ENCODE peak calls at places on chromosomes 11 and 22, in seven cellular contexts. R is left lobe of liver; A is astrocyte of the cerebellum; D is stimulated activated naive CD4-positive, alpha-beta T cell; T is dorsolateral prefrontal cortex; Y is RPMI8226; B is GM03348. Z is an unnamed sample.

GRCh38 chr22:38153821-38154562 is 27.6 kb downstream of the PLA2G6 start:
- DNase-seq in R (peak; percentile 78), A (no peak), D (no peak), T (no peak), Y (no peak), B (no peak), Z (no peak)

GRCh38 chr11:44030276-44030932 is 17.4 kb upstream of the ACCSL start:
- DNase-seq in R (no peak), A (no peak), D (no peak), T (no peak), Y (no peak), B (peak; percentile 72), Z (no peak)

GRCh38 chr22:42758929-42759629 is 38.4 kb upstream of the A4GALT start:
- DNase-seq in R (no peak), A (peak; percentile 42), D (no peak), T (no peak), Y (no peak), B (no peak), Z (no peak)

GRCh38 chr22:46360891-46361290 is 25.4 kb downstream of the TRMU start:
- DNase-seq in R (no peak), A (no peak), D (no peak), T (no peak), Y (no peak), B (no peak), Z (no peak)

GRCh38 chr11:133928628-133929059 is 28.1 kb downstream of the IGSF9B start:
- DNase-seq in R (no peak), A (no peak), D (peak; percentile 26), T (no peak), Y (no peak), B (peak; percentile 31), Z (no peak)

GRCh38 chr22:36417281-36417686 is 29.5 kb upstream of the MYH9 start:
- DNase-seq in R (peak; percentile 65), A (no peak), D (no peak), T (no peak), Y (peak; percentile 96), B (peak; percentile 35), Z (peak; percentile 92)

GRCh38 chr11:127412722-127413121 is 412.2 kb upstream of the KIRREL3 start:
- DNase-seq in R (no peak), A (no peak), D (no peak), T (no peak), Y (no peak), B (no peak), Z (no peak)

GRCh38 chr11:117221775-117222517 is 9.9 kb downstream of the PCSK7 start:
- DNase-seq in R (no peak), A (no peak), D (no peak), T (no peak), Y (no peak), B (peak; percentile 61), Z (no peak)

Z was measured in MM.1S.